ENCODE peak calls at places on chromosomes 16 and 17, in four cellular contexts. K, J, B and M are unnamed samples.

GRCh38 chr17:17433260-17433659 is 43.5 kb upstream of the MED9 start:
- DNase-seq in K (peak), J (peak), B (no peak), M (no peak)

GRCh38 chr17:75979705-75980187 is 706 bp downstream of the TEN1 start:
- DNase-seq in B (no peak), K (no peak), J (peak), M (peak)

GRCh38 chr17:28574536-28574935 is 2.2 kb downstream of the ALDOC start:
- DNase-seq in B (no peak), K (no peak), J (no peak), M (peak)

GRCh38 chr17:31869031-31869430 is 10.0 kb upstream of the COPRS start:
- DNase-seq in B (no peak), J (no peak), K (no peak), M (no peak)

GRCh38 chr16:52435573-52435972 is 111.4 kb downstream of the TOX3 start:
- DNase-seq in B (no peak), J (no peak), K (no peak), M (no peak)

GRCh38 chr17:76039121-76039520 is 12.0 kb upstream of the EVPL start:
- DNase-seq in J (no peak), B (no peak), K (no peak), M (no peak)

GRCh38 chr17:16304832-16305231 is 48.4 kb downstream of the CENPV start:
- DNase-seq in J (peak), B (no peak), K (peak), M (peak)

GRCh38 chr17:37160940-37161339 is 212.2 kb downstream of the AATF start:
- DNase-seq in J (peak), B (no peak), K (no peak), M (no peak)

GRCh38 chr17:47720754-47721533 is 12.1 kb upstream of the TBX21 start:
- DNase-seq in K (peak), J (no peak), B (no peak), M (no peak)

GRCh38 chr17:32349854-32350661 is at the start of gene ZNF207:
- DNase-seq in J (peak), B (peak), K (peak), M (peak)

GRCh38 chr17:34892864-34893263 is 68.4 kb downstream of the CCT6B start:
- DNase-seq in J (no peak), B (no peak), K (peak), M (no peak)

GRCh38 chr16:29662729-29663019 is 373 bp upstream of the SPN start:
- DNase-seq in J (no peak), K (no peak), B (peak), M (no peak)

GRCh38 chr17:49438885-49439284 is 24.2 kb upstream of the PHB1 start:
- DNase-seq in K (peak), B (no peak), J (no peak), M (peak)

GRCh38 chr17:50396261-50397110 is 837 bp downstream of the LRRC59 start:
- DNase-seq in K (peak), J (peak), B (no peak), M (no peak)

GRCh38 chr17:30368896-30369720 is 9.6 kb upstream of the CPD start:
- DNase-seq in K (no peak), J (no peak), B (no peak), M (no peak)

GRCh38 chr16:12869681-12870427 is 31.5 kb upstream of the SHISA9 start:
- DNase-seq in J (no peak), K (no peak), B (no peak), M (no peak)

GRCh38 chr17:16968786-16969185 is 3.1 kb downstream of the TNFRSF13B start:
- DNase-seq in B (no peak), K (no peak), J (no peak), M (no peak)

GRCh38 chr16:84761448-84762368 is 58.1 kb upstream of the CRISPLD2 start:
- DNase-seq in J (peak), B (no peak), K (no peak), M (no peak)

GRCh38 chr17:47789611-47790520 is 31.7 kb downstream of the OSBPL7 start:
- DNase-seq in B (peak), K (peak), J (peak), M (no peak)

GRCh38 chr17:77579131-77579530 is 379.4 kb upstream of the TNRC6C start:
- DNase-seq in J (no peak), B (no peak), K (no peak), M (peak)

GRCh38 chr17:4019400-4019799 is 55.2 kb upstream of the ATP2A3 start:
- DNase-seq in J (no peak), B (no peak), K (no peak), M (no peak)

GRCh38 chr16:29926675-29927522 is 873 bp upstream of the KCTD13 start:
- DNase-seq in B (no peak), J (peak), K (peak), M (no peak)

GRCh38 chr17:78185981-78186688 is 717 bp downstream of the TK1 start:
- DNase-seq in J (no peak), K (no peak), B (no peak), M (no peak)

GRCh38 chr17:8057691-8058114 is 18.8 kb downstream of the ALOX15B start:
- DNase-seq in J (peak), B (peak), K (peak), M (no peak)

GRCh38 chr17:45260204-45260783 is 1.6 kb downstream of the SPATA32 start:
- DNase-seq in B (no peak), K (no peak), J (no peak), M (no peak)

GRCh38 chr16:78996806-78997205 is 603.7 kb downstream of the MAF start:
- DNase-seq in K (no peak), B (no peak), J (no peak), M (no peak)

GRCh38 chr16:85381738-85382592 is 231.2 kb upstream of the GSE1 start:
- DNase-seq in K (no peak), B (no peak), J (peak), M (no peak)

GRCh38 chr17:20706752-20707372 is 127.3 kb downstream of the CDRT15L2 start:
- DNase-seq in B (no peak), K (no peak), J (peak), M (no peak)

GRCh38 chr17:27469256-27469655 is 13.0 kb downstream of the KSR1 start:
- DNase-seq in B (no peak), J (no peak), K (no peak), M (no peak)

GRCh38 chr17:32520737-32521399 is 34.1 kb downstream of the CDK5R1 start:
- DNase-seq in K (peak), B (no peak), J (no peak), M (no peak)

GRCh38 chr16:29230671-29231091 is 175.8 kb downstream of the NPIPB11 start:
- DNase-seq in B (no peak), K (peak), J (peak), M (no peak)

GRCh38 chr17:28475151-28475900 is 1.9 kb downstream of the SLC13A2 start:
- DNase-seq in K (no peak), J (no peak), B (no peak), M (peak)

GRCh38 chr16:86085161-86085611 is 186.2 kb downstream of the IRF8 start:
- DNase-seq in J (no peak), K (no peak), B (no peak), M (peak)

GRCh38 chr16:15879255-15879804 is 9.1 kb downstream of the CEP20 start:
- DNase-seq in J (peak), K (no peak), B (no peak), M (no peak)

GRCh38 chr17:80030730-80031410 is 4.8 kb downstream of the TBC1D16 start:
- DNase-seq in B (no peak), K (no peak), J (no peak), M (no peak)
- TF ChIP-seq CTCF in B (no peak), K (no peak), J (no peak), M (no peak)

GRCh38 chr17:38867179-38867994 is 2.5 kb upstream of the LASP1 start:
- DNase-seq in K (peak), J (peak), B (peak), M (no peak)
- TF ChIP-seq CTCF in K (peak), J (peak), B (peak), M (peak)

DNA sequence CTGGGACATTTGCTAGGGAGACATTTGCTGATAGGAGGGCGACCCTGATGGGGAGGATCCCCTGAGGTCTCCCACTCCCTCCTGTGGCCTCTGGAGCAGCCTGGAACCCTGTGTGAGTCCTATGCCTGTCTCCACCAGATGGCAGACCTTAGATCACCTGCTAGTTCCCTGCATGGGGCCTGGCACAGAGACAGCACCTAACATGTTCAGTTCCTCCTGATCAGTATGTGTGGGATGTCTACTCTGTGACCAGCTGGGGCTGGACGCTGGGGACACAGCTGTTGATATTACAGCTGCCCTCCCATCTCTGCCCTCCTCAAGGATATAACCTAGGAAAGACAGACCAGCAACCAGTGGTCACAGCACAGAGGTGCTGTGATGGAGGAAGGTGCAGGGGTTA is 1.1 kb upstream of the ADCY7 start:
- DNase-seq in J (no peak), K (no peak), B (peak), M (peak)
- TF ChIP-seq CTCF in J (peak), K (peak), B (peak), M (peak)

GRCh38 chr17:42798383-42799380 is at the start of the genes CNTD1 and COA3:
- DNase-seq in K (peak), J (peak), B (peak), M (no peak)
- TF ChIP-seq CTCF in K (no peak), J (peak), B (no peak), M (peak)

GRCh38 chr16:6725634-6726331 is 606.9 kb upstream of the RBFOX1 start:
- DNase-seq in B (no peak), J (no peak), K (peak), M (no peak)
- TF ChIP-seq CTCF in B (no peak), J (no peak), K (no peak), M (peak)

GRCh38 chr17:74383140-74383539 is 15.8 kb downstream of the GPR142 start:
- DNase-seq in J (no peak), B (no peak), K (no peak), M (no peak)

GRCh38 chr17:74379495-74380085 is 12.3 kb downstream of the GPR142 start:
- DNase-seq in K (peak), B (peak), J (peak), M (no peak)

GRCh38 chr17:74380086-74380958 is 13.0 kb downstream of the GPR142 start:
- DNase-seq in B (no peak), K (peak), J (no peak), M (no peak)

GRCh38 chr17:74385201-74385600 is 17.9 kb downstream of the GPR142 start:
- DNase-seq in B (no peak), K (no peak), J (no peak), M (no peak)

GRCh38 chr17:74380959-74381808 is 13.9 kb downstream of the GPR142 start:
- DNase-seq in J (no peak), B (no peak), K (no peak), M (no peak)
- TF ChIP-seq CTCF in J (no peak), B (no peak), K (no peak), M (no peak)